ENCODE peak calls at places on chromosomes 13 and 19, in ten cellular contexts. F, R, C, X, W, Y, Z, A, B and T are unnamed samples.

GRCh38 chr19:13154241-13154778 is 4.1 kb downstream of the IER2 start:
- DNase-seq in F (peak; percentile 93), C (peak; percentile 85), B (no peak), W (no peak), R (peak; percentile 57), Z (peak; percentile 68), X (peak; percentile 98), Y (no peak), A (peak; percentile 91), T (peak; percentile 89)

GRCh38 chr19:35295792-35296462 is 4.0 kb downstream of the MAG start:
- DNase-seq in F (peak; percentile 16), A (no peak), Z (peak; percentile 66), Y (no peak), B (no peak), C (no peak), X (no peak), W (no peak), R (no peak), T (no peak)

GRCh38 chr13:109271555-109271954 is 514.8 kb downstream of the IRS2 start:
- DNase-seq in C (no peak), W (no peak), B (no peak), X (no peak), A (no peak), R (no peak), Z (no peak), Y (no peak), F (no peak), T (no peak)

GRCh38 chr19:35349614-35350521 is 2.2 kb downstream of the FFAR1 start:
- DNase-seq in X (peak; percentile 40), C (no peak), F (no peak), Z (peak; percentile 4), W (no peak), Y (no peak), B (no peak), R (no peak), A (peak; percentile 34), T (no peak)

GRCh38 chr19:39144487-39145071 is 19.0 kb downstream of the PAK4 start:
- DNase-seq in R (peak; percentile 80), W (no peak), B (no peak), A (no peak), X (no peak), Z (no peak), F (no peak), C (no peak), Y (no peak), T (no peak)

GRCh38 chr13:75860935-75861334 is 224.8 kb downstream of the LMO7 start:
- DNase-seq in A (no peak), Z (no peak), Y (no peak), B (no peak), W (no peak), F (no peak), R (no peak), X (no peak), C (no peak), T (no peak)

GRCh38 chr19:42207767-42208259 is 9.7 kb downstream of the DEDD2 start:
- DNase-seq in R (no peak), A (no peak), C (no peak), B (no peak), W (no peak), X (no peak), Z (peak; percentile 75), F (no peak), Y (peak; percentile 86), T (peak; percentile 43)

GRCh38 chr13:20425819-20426219 is 99.8 kb downstream of the CRYL1 start:
- DNase-seq in C (no peak), Y (no peak), W (no peak), X (no peak), Z (no peak), A (no peak), F (no peak), B (no peak), R (peak; percentile 39), T (no peak)

GRCh38 chr19:14507704-14508246 is 10.4 kb downstream of the DNAJB1 start:
- DNase-seq in X (no peak), R (no peak), W (no peak), C (no peak), Y (no peak), A (no peak), F (no peak), B (no peak), Z (peak; percentile 38), T (no peak)

GRCh38 chr19:16836115-16836905 is 7.1 kb downstream of the SIN3B start:
- DNase-seq in X (no peak), B (no peak), Y (no peak), F (peak; percentile 24), A (no peak), W (peak; percentile 46), Z (peak; percentile 48), C (no peak), R (no peak), T (no peak)

GRCh38 chr13:63435668-63436275 is 2020.1 kb upstream of the PCDH20 start:
- DNase-seq in B (no peak), R (no peak), Y (no peak), F (no peak), C (no peak), X (no peak), A (no peak), Z (no peak), W (no peak), T (no peak)

GRCh38 chr19:48363500-48363809 is 285 bp downstream of the TMEM143 start:
- DNase-seq in W (no peak), C (no peak), Y (no peak), R (no peak), A (peak; percentile 87), X (peak; percentile 83), Z (peak; percentile 23), B (no peak), F (no peak), T (no peak)

GRCh38 chr13:49627831-49628652 is at the start of gene ARL11:
- DNase-seq in Z (peak; percentile 60), Y (no peak), R (no peak), F (peak; percentile 80), C (peak; percentile 45), B (peak; percentile 73), A (no peak), X (no peak), W (peak; percentile 39), T (peak; percentile 56)

GRCh38 chr19:47239610-47240296 is 8.8 kb upstream of the BBC3 start:
- DNase-seq in W (no peak), Z (no peak), F (peak; percentile 59), Y (no peak), R (peak; percentile 97), A (peak; percentile 54), X (no peak), C (no peak), B (no peak), T (peak; percentile 58)

GRCh38 chr13:35600137-35600536 is 123.6 kb upstream of the MAB21L1 start:
- DNase-seq in A (no peak), Y (no peak), X (no peak), W (no peak), R (no peak), B (no peak), F (no peak), Z (no peak), C (no peak), T (no peak)

GRCh38 chr19:32339988-32340874 is 5.2 kb upstream of the ZNF507 start:
- DNase-seq in X (no peak), C (peak; percentile 39), B (no peak), Z (peak; percentile 60), Y (peak; percentile 87), A (peak; percentile 26), F (peak; percentile 65), R (peak; percentile 74), W (no peak), T (peak; percentile 82)

GRCh38 chr13:40334031-40334430 is 332.4 kb downstream of the FOXO1 start:
- DNase-seq in B (no peak), W (no peak), F (no peak), R (no peak), X (no peak), Y (no peak), A (no peak), C (no peak), Z (no peak), T (no peak)
- H3K4me1 ChIP-seq in B (no peaks in the 10 kb centered on the region), W (no peaks in the 10 kb centered on the region), F (peaks cover 3% of the 10 kb centered on the region), R (no peaks in the 10 kb centered on the region), X (no peaks in the 10 kb centered on the region), Y (peaks cover 11% of the 10 kb centered on the region), A (no peaks in the 10 kb centered on the region), C (peaks cover 21% of the 10 kb centered on the region), Z (no peaks in the 10 kb centered on the region), T (peaks cover 15% of the 10 kb centered on the region)

GRCh38 chr13:42656136-42656535 is 82.2 kb downstream of the TNFSF11 start:
- DNase-seq in F (no peak), R (no peak), A (no peak), C (no peak), X (no peak), B (no peak), Y (no peak), W (no peak), Z (no peak), T (no peak)
- TF ChIP-seq EP300 in F (no peak), R (no peak), A (no peak), C (no peak), X (no peak), B (no peak), Y (no peak), W (no peak), Z (no peak), T (no peak)

DNA sequence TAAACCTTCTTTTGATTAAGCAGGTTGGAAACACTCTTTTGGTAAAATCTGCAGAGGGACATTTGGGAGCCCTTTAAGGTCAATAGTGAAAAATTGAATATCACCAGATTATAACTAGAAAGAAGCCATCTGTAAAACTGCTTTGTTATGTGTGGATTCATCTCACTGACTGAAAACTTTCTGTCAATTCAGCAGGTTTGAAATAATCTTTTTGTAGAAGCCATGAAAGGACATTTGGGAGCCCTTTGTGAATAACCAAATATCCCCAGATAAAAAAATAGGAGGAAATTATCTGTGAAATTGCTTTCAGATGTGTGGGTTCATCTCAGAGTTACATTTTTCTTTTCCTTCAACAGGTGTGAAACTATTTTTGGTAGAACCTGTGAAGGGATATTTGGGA is 1690.7 kb downstream of the UQCRFS1 start:
- DNase-seq in Z (no peak), W (no peak), F (no peak), A (no peak), X (no peak), C (no peak), B (no peak), Y (no peak), R (no peak), T (no peak)
- TF ChIP-seq CTCF in Z (no peak), W (no peak), F (no peak), A (no peak), X (no peak), C (no peak), B (no peak), Y (no peak), R (no peak), T (no peak)

DNA sequence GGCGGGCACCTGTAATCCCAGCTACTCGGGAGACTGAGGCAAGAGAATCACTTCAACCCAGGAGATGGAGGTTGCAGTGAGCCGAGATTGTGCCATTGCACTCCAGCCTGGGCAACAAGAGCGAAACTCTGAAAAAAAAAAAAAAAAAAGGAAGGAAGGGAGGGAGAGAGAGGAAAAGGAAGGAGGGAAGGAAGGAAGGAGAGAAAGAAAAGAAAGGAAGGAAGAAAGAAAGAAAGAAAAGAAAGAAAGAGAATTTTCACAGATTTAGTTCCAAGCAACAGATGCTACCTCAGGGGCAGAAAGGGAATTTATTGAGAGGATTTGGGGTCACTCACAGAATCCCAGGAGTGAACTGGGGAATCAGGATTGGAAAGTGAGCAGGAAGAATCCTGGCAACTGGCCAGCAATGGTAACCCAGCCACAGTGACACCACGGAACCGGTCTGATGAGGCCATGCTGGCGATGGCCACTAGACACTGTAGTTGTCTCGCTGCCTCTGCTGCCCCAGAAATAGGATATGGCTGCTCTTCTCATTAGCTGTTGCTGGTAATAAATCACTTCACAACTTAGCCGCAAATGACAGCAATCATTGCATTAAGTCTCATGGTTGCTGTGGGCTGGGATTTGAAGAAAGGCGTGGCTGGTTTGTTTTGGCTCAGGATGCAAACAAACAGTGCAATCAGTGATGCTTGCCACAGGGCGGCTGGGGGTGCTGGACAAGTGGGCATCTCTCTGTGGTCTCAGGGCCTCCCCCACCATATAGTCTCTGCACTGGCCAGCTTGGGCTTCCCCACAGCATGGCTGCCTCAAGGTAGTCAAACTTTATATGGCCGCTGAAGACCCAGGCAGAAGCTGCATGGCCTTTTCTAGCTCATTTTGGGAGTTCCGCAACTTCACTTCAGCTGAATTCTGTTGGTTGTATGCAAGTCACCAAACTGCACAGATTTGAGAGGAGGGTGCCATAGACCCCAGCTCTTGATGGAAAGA is 5.2 kb upstream of the BCAM start:
- DNase-seq in R (peak; percentile 12), Z (no peak), F (no peak), W (no peak), Y (no peak), X (no peak), A (no peak), C (no peak), B (no peak), T (no peak)
- H3K4me1 ChIP-seq in R (peaks cover 8% of the 10 kb centered on the region), Z (peaks cover 13% of the 10 kb centered on the region), F (peaks cover 17% of the 10 kb centered on the region), W (peaks cover 11% of the 10 kb centered on the region), Y (peaks cover 29% of the 10 kb centered on the region), X (peaks cover 27% of the 10 kb centered on the region), A (peaks cover 8% of the 10 kb centered on the region), C (peaks cover 22% of the 10 kb centered on the region), B (peaks cover 16% of the 10 kb centered on the region), T (peaks cover 16% of the 10 kb centered on the region)